ENCODE peak calls at places on chromosomes 5 and 9, in six cellular contexts. V is AG08396; P is NCI-H2081; S is fibroblast of the conjunctiva; A is CD4-positive, alpha-beta T cell; Q is left lobe of liver. M is an unnamed sample.

GRCh38 chr9:129482521-129483466 is 138.1 kb downstream of the C9orf50 start:
- DNase-seq in V (peak), P (peak), Q (peak), S (peak), A (no peak), M (no peak)

GRCh38 chr5:177332031-177332895 is 19.2 kb downstream of the LMAN2 start:
- DNase-seq in S (no peak), P (no peak), Q (no peak), A (no peak), V (no peak), M (no peak)

GRCh38 chr9:135695036-135695435 is 4.2 kb downstream of the SOHLH1 start:
- DNase-seq in Q (no peak), V (no peak), A (no peak), P (no peak), S (no peak), M (no peak)

GRCh38 chr5:170601608-170602007 is 97.8 kb downstream of the KCNIP1 start:
- DNase-seq in V (no peak), A (no peak), Q (no peak), S (no peak), P (no peak), M (no peak)

GRCh38 chr5:168651654-168652053 is 72.5 kb upstream of the PANK3 start:
- DNase-seq in A (no peak), P (no peak), Q (no peak), S (peak), V (peak), M (no peak)

GRCh38 chr9:33024126-33024965 is 727 bp upstream of the DNAJA1 start:
- DNase-seq in A (no peak), S (no peak), Q (no peak), V (no peak), P (peak), M (no peak)

GRCh38 chr5:124860271-124860670 is 113.8 kb upstream of the ZNF608 start:
- DNase-seq in V (no peak), A (no peak), P (no peak), S (no peak), Q (no peak), M (no peak)

GRCh38 chr5:7869474-7870136 is 657 bp downstream of the MTRR start:
- DNase-seq in Q (no peak), A (no peak), S (no peak), P (peak), V (peak), M (no peak)

GRCh38 chr9:35575478-35575877 is 29.6 kb upstream of the TESK1 start:
- DNase-seq in S (no peak), Q (no peak), P (no peak), A (no peak), V (no peak), M (no peak)

GRCh38 chr5:141835928-141836667 is 42.1 kb downstream of the PCDH1 start:
- DNase-seq in S (no peak), Q (no peak), V (no peak), A (no peak), P (no peak), M (no peak)

GRCh38 chr5:1101991-1102713 is 9.7 kb downstream of the SLC12A7 start:
- DNase-seq in Q (peak), P (no peak), S (no peak), A (no peak), V (no peak), M (no peak)

GRCh38 chr9:137030528-137030927 is 1.4 kb downstream of the FUT7 start:
- DNase-seq in S (no peak), Q (no peak), A (no peak), V (no peak), P (no peak), M (no peak)

GRCh38 chr5:72860499-72860898 is 44.0 kb downstream of the TNPO1 start:
- DNase-seq in V (peak), Q (no peak), S (no peak), P (no peak), A (no peak), M (no peak)